ENCODE peak calls at places on chromosomes 3 and 15, in four cellular contexts. One of them, this sample, is unnamed.

GRCh38 chr15:81315452-81316203 is 8.3 kb downstream of the STARD5 start:
- DNase-seq in Panc1: no peak
- DNase-seq in HCT116: no peak
- DNase-seq in endothelial cell of umbilical vein: no peak
- DNase-seq in this sample: no peak

GRCh38 chr3:12557472-12558105 is 702 bp downstream of the MKRN2 start:
- DNase-seq in HCT116: no peak
- DNase-seq in Panc1: no peak
- DNase-seq in endothelial cell of umbilical vein: peak
- DNase-seq in this sample: no peak

GRCh38 chr3:193842029-193842782 is 249.2 kb downstream of the OPA1 start:
- DNase-seq in HCT116: no peak
- DNase-seq in Panc1: no peak
- DNase-seq in endothelial cell of umbilical vein: no peak
- DNase-seq in this sample: no peak

GRCh38 chr3:71201939-71202338 is 381.6 kb downstream of the FOXP1 start:
- DNase-seq in Panc1: no peak
- DNase-seq in HCT116: no peak
- DNase-seq in endothelial cell of umbilical vein: no peak
- DNase-seq in this sample: no peak

GRCh38 chr3:120506828-120507774 is 56.3 kb upstream of the FSTL1 start:
- DNase-seq in Panc1: no peak
- DNase-seq in endothelial cell of umbilical vein: peak
- DNase-seq in HCT116: peak
- DNase-seq in this sample: peak

GRCh38 chr15:43541785-43542184 is 24.4 kb downstream of the MAP1A start:
- DNase-seq in endothelial cell of umbilical vein: no peak
- DNase-seq in Panc1: no peak
- DNase-seq in HCT116: no peak
- DNase-seq in this sample: no peak

GRCh38 chr3:4985330-4986174 is 6.3 kb downstream of the BHLHE40 start:
- DNase-seq in endothelial cell of umbilical vein: peak
- DNase-seq in Panc1: no peak
- DNase-seq in HCT116: peak
- DNase-seq in this sample: no peak

GRCh38 chr15:61680260-61681037 is 379.8 kb downstream of the VPS13C start:
- DNase-seq in endothelial cell of umbilical vein: no peak
- DNase-seq in Panc1: no peak
- DNase-seq in HCT116: no peak
- DNase-seq in this sample: no peak

GRCh38 chr3:12966847-12967750 is 106.1 kb downstream of the IQSEC1 start:
- DNase-seq in Panc1: no peak
- DNase-seq in HCT116: no peak
- DNase-seq in endothelial cell of umbilical vein: peak
- DNase-seq in this sample: no peak

GRCh38 chr15:34514251-34514760 is 69.1 kb downstream of the GOLGA8B start:
- DNase-seq in HCT116: no peak
- DNase-seq in Panc1: no peak
- DNase-seq in endothelial cell of umbilical vein: peak
- DNase-seq in this sample: no peak

GRCh38 chr15:56963719-56964118 is 45.3 kb downstream of the TCF12 start:
- DNase-seq in Panc1: no peak
- DNase-seq in endothelial cell of umbilical vein: no peak
- DNase-seq in HCT116: no peak
- DNase-seq in this sample: no peak

GRCh38 chr3:138881233-138881632 is 46.5 kb upstream of the PIK3CB start:
- DNase-seq in endothelial cell of umbilical vein: no peak
- DNase-seq in HCT116: no peak
- DNase-seq in Panc1: no peak
- DNase-seq in this sample: no peak

GRCh38 chr15:43769584-43770228 is 7.1 kb downstream of the ELL3 start:
- DNase-seq in Panc1: peak
- DNase-seq in HCT116: no peak
- DNase-seq in endothelial cell of umbilical vein: peak
- DNase-seq in this sample: no peak

GRCh38 chr3:12175844-12176453 is 17.2 kb upstream of the TIMP4 start:
- DNase-seq in endothelial cell of umbilical vein: peak
- DNase-seq in Panc1: peak
- DNase-seq in HCT116: peak
- DNase-seq in this sample: no peak

GRCh38 chr3:172279974-172280373 is 168.3 kb downstream of the GHSR start:
- DNase-seq in Panc1: no peak
- DNase-seq in endothelial cell of umbilical vein: no peak
- DNase-seq in HCT116: no peak
- DNase-seq in this sample: no peak

GRCh38 chr3:116759316-116759715 is 49.7 kb downstream of the TUSC7 start:
- DNase-seq in endothelial cell of umbilical vein: no peak
- DNase-seq in HCT116: no peak
- DNase-seq in Panc1: no peak
- DNase-seq in this sample: no peak

GRCh38 chr3:71955549-71956373 is 170.8 kb upstream of the PROK2 start:
- DNase-seq in endothelial cell of umbilical vein: peak
- DNase-seq in HCT116: peak
- DNase-seq in Panc1: peak
- DNase-seq in this sample: peak

GRCh38 chr15:73572296-73572695 is 60.9 kb downstream of the NPTN start:
- DNase-seq in Panc1: no peak
- DNase-seq in HCT116: no peak
- DNase-seq in endothelial cell of umbilical vein: no peak
- DNase-seq in this sample: no peak

GRCh38 chr3:54165865-54166264 is 43.5 kb downstream of the CACNA2D3 start:
- DNase-seq in endothelial cell of umbilical vein: no peak
- DNase-seq in HCT116: no peak
- DNase-seq in Panc1: no peak
- DNase-seq in this sample: no peak

GRCh38 chr15:64151727-64152506 is at the start of gene SNX22:
- DNase-seq in HCT116: no peak
- DNase-seq in Panc1: no peak
- DNase-seq in endothelial cell of umbilical vein: peak
- DNase-seq in this sample: no peak

GRCh38 chr3:13194285-13195209 is 121.3 kb upstream of the IQSEC1 start:
- DNase-seq in Panc1: no peak
- DNase-seq in endothelial cell of umbilical vein: no peak
- DNase-seq in HCT116: no peak
- DNase-seq in this sample: no peak

GRCh38 chr3:191492601-191493000 is 31.6 kb downstream of the PYDC2 start:
- DNase-seq in HCT116: no peak
- DNase-seq in endothelial cell of umbilical vein: peak
- DNase-seq in Panc1: no peak
- DNase-seq in this sample: no peak

GRCh38 chr3:198071602-198072285 is 111.7 kb downstream of the LMLN start:
- DNase-seq in HCT116: peak
- DNase-seq in endothelial cell of umbilical vein: peak
- DNase-seq in Panc1: peak
- DNase-seq in this sample: no peak

GRCh38 chr15:78840661-78841060 is 29.4 kb upstream of the ADAMTS7 start:
- DNase-seq in endothelial cell of umbilical vein: no peak
- DNase-seq in HCT116: no peak
- DNase-seq in Panc1: no peak
- DNase-seq in this sample: no peak

GRCh38 chr3:138196023-138196422 is 8.9 kb downstream of the ARMC8 start:
- DNase-seq in endothelial cell of umbilical vein: no peak
- DNase-seq in Panc1: no peak
- DNase-seq in HCT116: no peak
- DNase-seq in this sample: no peak

GRCh38 chr3:12227833-12228232 is 61.0 kb upstream of the PPARG start:
- DNase-seq in Panc1: no peak
- DNase-seq in endothelial cell of umbilical vein: no peak
- DNase-seq in HCT116: no peak
- DNase-seq in this sample: peak

GRCh38 chr3:53134631-53135232 is 4.5 kb upstream of the RFT1 start:
- DNase-seq in HCT116: peak
- DNase-seq in Panc1: no peak
- DNase-seq in endothelial cell of umbilical vein: peak
- DNase-seq in this sample: no peak

GRCh38 chr3:78571486-78571885 is 1196.3 kb downstream of the ROBO1 start:
- DNase-seq in endothelial cell of umbilical vein: no peak
- DNase-seq in HCT116: no peak
- DNase-seq in Panc1: no peak
- DNase-seq in this sample: no peak

GRCh38 chr3:62128028-62128427 is 245.3 kb downstream of the FEZF2 start:
- DNase-seq in Panc1: no peak
- DNase-seq in HCT116: no peak
- DNase-seq in endothelial cell of umbilical vein: no peak
- DNase-seq in this sample: no peak

GRCh38 chr15:73907018-73907394 is 19.3 kb upstream of the LOXL1 start:
- DNase-seq in HCT116: no peak
- DNase-seq in endothelial cell of umbilical vein: no peak
- DNase-seq in Panc1: no peak
- DNase-seq in this sample: no peak

GRCh38 chr15:70538278-70538677 is 225.1 kb downstream of the UACA start:
- DNase-seq in endothelial cell of umbilical vein: no peak
- DNase-seq in HCT116: no peak
- DNase-seq in Panc1: no peak
- DNase-seq in this sample: no peak

GRCh38 chr3:12284591-12284990 is 4.3 kb upstream of the PPARG start:
- DNase-seq in Panc1: no peak
- DNase-seq in HCT116: no peak
- DNase-seq in endothelial cell of umbilical vein: no peak
- DNase-seq in this sample: no peak

GRCh38 chr3:69088033-69088432 is 3.3 kb downstream of the ARL6IP5 start:
- DNase-seq in endothelial cell of umbilical vein: peak
- DNase-seq in HCT116: no peak
- DNase-seq in Panc1: no peak
- DNase-seq in this sample: no peak

GRCh38 chr3:34020221-34020620 is 221.8 kb downstream of the PDCD6IP start:
- DNase-seq in HCT116: no peak
- DNase-seq in Panc1: no peak
- DNase-seq in endothelial cell of umbilical vein: no peak
- DNase-seq in this sample: no peak

GRCh38 chr15:89068325-89068784 is 19.9 kb upstream of the ABHD2 start:
- DNase-seq in endothelial cell of umbilical vein: no peak
- DNase-seq in Panc1: no peak
- DNase-seq in HCT116: no peak
- DNase-seq in this sample: no peak

GRCh38 chr3:73448041-73448440 is 176.7 kb downstream of the PDZRN3 start:
- DNase-seq in endothelial cell of umbilical vein: no peak
- DNase-seq in HCT116: no peak
- DNase-seq in Panc1: no peak
- DNase-seq in this sample: no peak

GRCh38 chr3:139119331-139120025 is 74.8 kb upstream of the PRR23C start:
- DNase-seq in endothelial cell of umbilical vein: no peak
- DNase-seq in Panc1: no peak
- DNase-seq in HCT116: no peak
- DNase-seq in this sample: no peak

GRCh38 chr3:73500321-73500720 is 124.4 kb downstream of the PDZRN3 start:
- DNase-seq in Panc1: no peak
- DNase-seq in endothelial cell of umbilical vein: no peak
- DNase-seq in HCT116: no peak
- DNase-seq in this sample: no peak

GRCh38 chr15:42319206-42319605 is 40.1 kb upstream of the CAPN3 start:
- DNase-seq in endothelial cell of umbilical vein: no peak
- DNase-seq in Panc1: no peak
- DNase-seq in HCT116: no peak
- DNase-seq in this sample: no peak

GRCh38 chr3:143998266-143998665 is 26.6 kb downstream of the DIPK2A start:
- DNase-seq in Panc1: no peak
- DNase-seq in endothelial cell of umbilical vein: no peak
- DNase-seq in HCT116: no peak
- DNase-seq in this sample: no peak

GRCh38 chr3:14194865-14195264 is 16.2 kb downstream of the LSM3 start:
- DNase-seq in HCT116: no peak
- DNase-seq in Panc1: no peak
- DNase-seq in endothelial cell of umbilical vein: no peak
- DNase-seq in this sample: no peak
- TF ChIP-seq POLR2AphosphoS5 in HCT116: no peak
- TF ChIP-seq POLR2AphosphoS5 in Panc1: no peak
- TF ChIP-seq POLR2AphosphoS5 in endothelial cell of umbilical vein: no peak
- TF ChIP-seq POLR2AphosphoS5 in this sample: no peak

DNA sequence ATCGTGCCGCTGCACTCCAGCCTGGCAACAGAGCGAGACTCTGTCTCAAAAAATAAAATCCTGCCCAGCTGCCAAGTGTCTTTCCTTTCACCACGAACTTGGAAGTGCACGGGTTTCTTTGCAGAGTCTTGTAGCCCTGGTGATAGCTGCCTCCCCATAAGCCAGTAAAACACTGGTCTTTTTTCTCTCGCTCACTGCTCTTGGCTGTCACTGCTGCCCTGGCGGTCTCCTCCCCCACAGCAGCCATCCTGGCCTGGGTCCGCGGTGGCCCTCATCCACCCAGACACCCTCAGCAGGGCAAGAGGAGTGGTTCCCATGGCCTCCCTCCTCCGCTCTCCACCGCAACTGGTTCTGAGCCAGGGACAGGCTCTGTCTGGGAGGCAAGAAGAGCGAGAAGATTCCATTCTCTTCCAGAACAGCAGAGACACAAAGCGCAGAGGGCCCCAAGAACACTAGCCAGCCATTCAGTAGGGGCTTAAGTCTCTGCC is 44.4 kb downstream of the KLHL25 start:
- DNase-seq in Panc1: no peak
- DNase-seq in HCT116: no peak
- DNase-seq in endothelial cell of umbilical vein: no peak
- DNase-seq in this sample: no peak
- TF ChIP-seq POLR2AphosphoS5 in Panc1: no peak
- TF ChIP-seq POLR2AphosphoS5 in HCT116: no peak
- TF ChIP-seq POLR2AphosphoS5 in endothelial cell of umbilical vein: no peak
- TF ChIP-seq POLR2AphosphoS5 in this sample: no peak

DNA sequence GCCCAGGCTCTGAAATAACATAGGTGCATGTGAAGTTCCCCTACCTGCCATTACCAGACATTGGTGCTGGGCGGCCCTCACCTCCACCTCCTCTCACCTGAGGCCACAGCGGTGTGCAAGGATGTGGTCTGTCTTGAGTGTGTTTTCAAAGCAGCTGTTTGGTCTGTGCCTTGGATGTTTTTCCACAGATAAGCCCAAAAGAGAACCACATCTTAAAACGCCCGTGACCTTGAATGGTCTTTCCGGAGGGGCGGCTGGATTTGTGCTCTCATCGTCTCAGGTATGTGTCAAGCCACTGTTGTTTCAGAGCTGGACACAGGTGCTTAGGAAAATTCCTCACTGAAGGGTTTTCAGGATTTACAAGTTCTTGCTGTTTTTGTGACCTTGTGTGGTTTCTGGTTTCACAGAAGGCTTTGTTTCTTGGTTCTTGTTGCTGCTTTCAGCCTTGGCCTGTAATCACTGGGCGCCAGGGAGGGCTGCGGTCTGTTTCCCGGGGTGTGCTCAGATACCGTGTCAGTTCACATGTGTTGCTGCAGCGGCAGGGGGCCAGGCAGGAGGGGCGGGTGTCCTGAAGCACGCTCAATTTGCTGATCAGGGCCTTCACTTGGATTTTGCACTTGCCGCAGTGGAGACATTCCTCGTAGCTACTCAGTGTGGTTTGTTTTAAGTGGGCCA is 128.4 kb downstream of the IGF1R start:
- DNase-seq in Panc1: no peak
- DNase-seq in HCT116: no peak
- DNase-seq in endothelial cell of umbilical vein: no peak
- DNase-seq in this sample: no peak
- TF ChIP-seq POLR2AphosphoS5 in Panc1: no peak
- TF ChIP-seq POLR2AphosphoS5 in HCT116: no peak
- TF ChIP-seq POLR2AphosphoS5 in endothelial cell of umbilical vein: no peak
- TF ChIP-seq POLR2AphosphoS5 in this sample: no peak

GRCh38 chr15:63122002-63122893 is 587 bp downstream of the LACTB start:
- DNase-seq in endothelial cell of umbilical vein: peak
- DNase-seq in Panc1: no peak
- DNase-seq in HCT116: peak
- DNase-seq in this sample: no peak
- TF ChIP-seq POLR2AphosphoS5 in endothelial cell of umbilical vein: no peak
- TF ChIP-seq POLR2AphosphoS5 in Panc1: no peak
- TF ChIP-seq POLR2AphosphoS5 in HCT116: no peak
- TF ChIP-seq POLR2AphosphoS5 in this sample: no peak

This sample was measured in SK-N-MC.